ENCODE peak calls at places on chromosome 5, in seven cellular contexts. C, H, B, E, R, N and K are unnamed samples. For H3K27me3, the result is how much of the 10 kb centered on the place peaks cover.

GRCh38 chr5:34464820-34465219 is 191.3 kb upstream of the RAI14 start:
- DNase-seq in H (no peak), N (no peak), R (no peak), C (no peak), B (no peak), E (no peak), K (no peak)

GRCh38 chr5:53607896-53608295 is 47.5 kb downstream of the NDUFS4 start:
- DNase-seq in H (no peak), C (no peak), R (peak), B (peak), N (no peak), E (no peak), K (no peak)

GRCh38 chr5:111254613-111255012 is 30.4 kb downstream of the CAMK4 start:
- DNase-seq in C (no peak), N (no peak), B (peak), R (peak), E (no peak), H (no peak), K (no peak)

GRCh38 chr5:3220638-3221288 is 374.9 kb upstream of the IRX1 start:
- DNase-seq in H (no peak), C (no peak), R (no peak), N (no peak), B (no peak), E (no peak), K (no peak)

GRCh38 chr5:160021818-160022446 is 13.0 kb downstream of the TTC1 start:
- DNase-seq in B (peak), C (peak), E (no peak), R (peak), N (peak), H (peak), K (peak)

GRCh38 chr5:21219966-21220365 is 1232.0 kb upstream of the CDH18 start:
- DNase-seq in E (no peak), B (no peak), N (no peak), C (no peak), R (no peak), H (no peak), K (no peak)

GRCh38 chr5:142846402-142846801 is 76.2 kb downstream of the ARHGAP26 start:
- DNase-seq in H (no peak), E (no peak), C (no peak), N (no peak), R (no peak), B (no peak), K (no peak)

GRCh38 chr5:131999471-131999931 is 12.0 kb downstream of the ACSL6 start:
- DNase-seq in R (no peak), E (no peak), N (no peak), H (no peak), C (no peak), B (no peak), K (no peak)

GRCh38 chr5:82560546-82560945 is 282.4 kb upstream of the RPS23 start:
- DNase-seq in B (peak), R (no peak), H (no peak), E (no peak), C (no peak), N (no peak), K (no peak)

GRCh38 chr5:69364414-69364813 is 4.9 kb downstream of the AK6 start:
- DNase-seq in R (peak), C (no peak), B (peak), N (no peak), H (no peak), E (no peak), K (no peak)

GRCh38 chr5:45741110-45741509 is 44.9 kb upstream of the HCN1 start:
- DNase-seq in N (no peak), H (no peak), R (no peak), B (no peak), E (peak), C (no peak), K (no peak)

GRCh38 chr5:155915626-155916025 is 411.3 kb upstream of the SGCD start:
- DNase-seq in C (no peak), B (no peak), E (no peak), H (no peak), N (no peak), R (peak), K (no peak)

GRCh38 chr5:67960939-67961338 is 254.6 kb upstream of the PIK3R1 start:
- DNase-seq in C (no peak), E (no peak), H (no peak), R (no peak), B (no peak), N (no peak), K (no peak)

GRCh38 chr5:171615201-171616001 is 170.2 kb upstream of the SMIM23 start:
- DNase-seq in B (no peak), H (no peak), C (no peak), N (peak), E (no peak), R (peak), K (peak)

GRCh38 chr5:130981663-130982062 is 183.4 kb downstream of the HINT1 start:
- DNase-seq in H (no peak), B (no peak), C (no peak), N (no peak), R (no peak), E (no peak), K (no peak)

GRCh38 chr5:75553358-75553757 is 41.7 kb downstream of the POLK start:
- DNase-seq in C (no peak), R (no peak), E (no peak), B (no peak), H (no peak), N (no peak), K (no peak)

GRCh38 chr5:45189481-45189880 is 380.7 kb downstream of the MRPS30 start:
- DNase-seq in B (no peak), N (no peak), H (no peak), E (no peak), R (no peak), C (no peak), K (no peak)

GRCh38 chr5:151047814-151048425 is 27.5 kb downstream of the GPX3 start:
- DNase-seq in B (peak), H (no peak), E (no peak), C (no peak), N (no peak), R (peak), K (no peak)

GRCh38 chr5:65451436-65451835 is 30.3 kb downstream of the ADAMTS6 start:
- DNase-seq in R (no peak), C (no peak), E (no peak), H (no peak), B (peak), N (no peak), K (no peak)

GRCh38 chr5:88188458-88189132 is 80.0 kb downstream of the TMEM161B start:
- DNase-seq in R (peak), N (no peak), B (peak), H (no peak), E (no peak), C (no peak), K (peak)

GRCh38 chr5:67166886-67167285 is 29.7 kb downstream of the CD180 start:
- DNase-seq in H (no peak), E (no peak), B (no peak), N (no peak), R (no peak), C (no peak), K (no peak)

GRCh38 chr5:147479431-147479830 is 30.4 kb downstream of the DPYSL3 start:
- DNase-seq in E (no peak), R (peak), H (no peak), B (no peak), C (no peak), N (no peak), K (no peak)

GRCh38 chr5:145775893-145776444 is 59.2 kb downstream of the PRELID2 start:
- DNase-seq in H (no peak), B (peak), C (no peak), N (no peak), E (no peak), R (peak), K (no peak)

GRCh38 chr5:93791520-93791972 is 50.1 kb upstream of the POU5F2 start:
- DNase-seq in E (no peak), C (no peak), H (no peak), B (peak), R (no peak), N (no peak), K (no peak)

GRCh38 chr5:166594552-166594951 is 1696.9 kb upstream of the WWC1 start:
- DNase-seq in B (peak), E (no peak), H (no peak), C (no peak), N (no peak), R (no peak), K (no peak)

GRCh38 chr5:28557114-28557513 is 1518.7 kb upstream of the CDH9 start:
- DNase-seq in H (no peak), N (no peak), B (no peak), E (no peak), C (no peak), R (no peak), K (no peak)

GRCh38 chr5:57299945-57300344 is 126.1 kb downstream of the GPBP1 start:
- DNase-seq in E (no peak), H (no peak), B (no peak), N (no peak), C (no peak), R (no peak), K (no peak)

GRCh38 chr5:128413356-128413755 is 124.7 kb downstream of the FBN2 start:
- DNase-seq in C (no peak), E (no peak), R (no peak), N (no peak), H (no peak), B (peak), K (no peak)

GRCh38 chr5:164230341-164230740 is 724.9 kb downstream of the MAT2B start:
- DNase-seq in N (no peak), C (no peak), B (no peak), H (no peak), R (no peak), E (no peak), K (no peak)

GRCh38 chr5:78591972-78592700 is 56.4 kb downstream of the LHFPL2 start:
- DNase-seq in H (no peak), N (no peak), B (peak), C (no peak), E (no peak), R (no peak), K (no peak)

GRCh38 chr5:63686938-63687337 is 275.3 kb downstream of the HTR1A start:
- DNase-seq in R (no peak), E (no peak), B (no peak), N (no peak), C (peak), H (no peak), K (no peak)

GRCh38 chr5:32942225-32942989 is 231.3 kb downstream of the NPR3 start:
- DNase-seq in B (peak), R (no peak), H (peak), N (no peak), C (no peak), E (no peak), K (peak)

GRCh38 chr5:27608992-27609391 is 570.6 kb upstream of the CDH9 start:
- DNase-seq in N (no peak), H (no peak), B (no peak), E (no peak), C (no peak), R (no peak), K (no peak)

GRCh38 chr5:111301264-111301663 is 77.1 kb downstream of the CAMK4 start:
- DNase-seq in C (no peak), R (no peak), B (no peak), N (no peak), E (no peak), H (no peak), K (no peak)

GRCh38 chr5:86500947-86501346 is 116.8 kb upstream of the COX7C start:
- DNase-seq in H (no peak), B (no peak), E (no peak), R (no peak), N (no peak), C (no peak), K (no peak)

GRCh38 chr5:26388946-26389345 is 649.4 kb downstream of the CDH9 start:
- DNase-seq in E (no peak), R (no peak), H (no peak), B (no peak), C (no peak), N (no peak), K (no peak)

GRCh38 chr5:159332800-159333563 is 2.7 kb upstream of the IL12B start:
- DNase-seq in H (no peak), C (no peak), N (no peak), R (no peak), E (no peak), B (no peak), K (no peak)

GRCh38 chr5:139458580-139459407 is 3.7 kb downstream of the ECSCR start:
- DNase-seq in N (no peak), C (no peak), R (peak), H (peak), E (peak), B (peak), K (no peak)

GRCh38 chr5:100464418-100464817 is 70.8 kb upstream of the FAM174A start:
- DNase-seq in H (no peak), N (no peak), B (peak), E (no peak), R (peak), C (no peak), K (no peak)

GRCh38 chr5:175682664-175683063 is 24.8 kb downstream of the HRH2 start:
- DNase-seq in E (no peak), N (no peak), B (no peak), C (no peak), R (no peak), H (no peak), K (no peak)
- H3K27me3 ChIP-seq in E (under half), N (under half), B (under half), C (under half), R (under half), H (under half), K (under half)

DNA sequence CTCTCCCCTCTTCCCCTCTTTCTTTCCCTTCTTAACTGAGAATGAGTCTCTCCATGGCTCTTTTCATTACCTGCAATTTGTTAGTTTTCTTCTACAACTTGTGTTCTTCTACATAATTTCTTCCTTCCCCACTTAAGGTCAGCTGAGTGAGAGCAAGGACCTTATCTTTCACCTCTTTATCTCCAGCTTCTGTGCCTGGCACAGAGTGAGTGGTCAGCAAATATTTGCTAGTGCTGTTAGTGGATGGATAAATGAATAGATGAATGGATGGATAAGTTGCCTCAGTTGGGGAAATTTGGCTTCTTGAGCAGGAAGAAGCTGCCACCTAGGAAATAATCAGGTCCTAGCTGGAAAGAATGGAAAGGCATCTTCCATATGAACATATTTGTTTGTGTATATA is 44.6 kb upstream of the PPARGC1B start:
- DNase-seq in R (no peak), N (no peak), C (no peak), E (no peak), H (no peak), B (no peak), K (no peak)
- H3K27me3 ChIP-seq in R (half or more), N (under half), C (under half), E (under half), H (under half), B (under half), K (under half)

GRCh38 chr5:524442-525163 is at the start of gene SLC9A3:
- DNase-seq in H (no peak), E (peak), N (no peak), C (no peak), B (no peak), R (no peak), K (no peak)

GRCh38 chr5:525164-525761 is 1.0 kb upstream of the SLC9A3 start:
- DNase-seq in R (no peak), C (no peak), B (no peak), N (no peak), E (peak), H (no peak), K (no peak)

GRCh38 chr5:527646-528591 is 3.7 kb upstream of the SLC9A3 start:
- DNase-seq in C (no peak), R (no peak), H (no peak), B (no peak), N (no peak), E (peak), K (no peak)

GRCh38 chr5:526456-527088 is 2.3 kb upstream of the SLC9A3 start:
- DNase-seq in R (no peak), C (no peak), N (no peak), E (peak), B (no peak), H (no peak), K (no peak)

DNA sequence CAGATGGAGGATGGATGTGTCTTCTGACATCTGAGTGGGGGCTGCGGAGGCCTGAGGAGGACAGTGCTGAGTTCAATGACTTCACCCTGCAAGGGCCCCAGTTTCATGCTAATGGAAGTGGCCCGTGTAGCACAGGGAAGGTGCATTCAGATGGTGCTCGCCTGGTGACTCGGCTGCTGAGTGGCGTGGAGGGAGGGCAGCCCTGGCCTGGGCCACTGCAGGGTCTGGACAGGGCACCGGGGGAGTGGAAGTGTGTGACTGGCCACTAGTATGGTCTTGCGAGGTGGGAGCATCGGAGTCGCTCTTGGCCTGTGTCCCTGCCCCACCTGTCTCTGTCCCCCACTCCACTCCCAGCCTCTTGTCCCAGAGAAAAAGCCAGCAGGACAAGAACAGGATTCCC is 1.7 kb upstream of the SLC9A3 start:
- DNase-seq in C (no peak), E (peak), N (no peak), R (no peak), B (no peak), H (no peak), K (no peak)
- H3K27me3 ChIP-seq in C (under half), E (under half), N (half or more), R (half or more), B (half or more), H (half or more), K (under half)

GRCh38 chr5:173245319-173246134 is 10.5 kb upstream of the NKX2-5 start:
- DNase-seq in N (no peak), B (no peak), C (no peak), H (no peak), E (no peak), R (no peak), K (no peak)
- H3K27me3 ChIP-seq in N (half or more), B (under half), C (under half), H (half or more), E (under half), R (half or more), K (under half)

GRCh38 chr5:170342153-170342552 is 44.6 kb upstream of the LCP2 start:
- DNase-seq in R (peak), N (no peak), H (no peak), C (no peak), B (no peak), E (no peak), K (no peak)

GRCh38 chr5:170348069-170348702 is 41.0 kb downstream of the KCNMB1 start:
- DNase-seq in E (no peak), R (peak), C (no peak), H (no peak), N (no peak), B (peak), K (no peak)

GRCh38 chr5:170343177-170343576 is 45.6 kb upstream of the LCP2 start:
- DNase-seq in E (no peak), N (no peak), H (no peak), B (no peak), C (no peak), R (no peak), K (no peak)

GRCh38 chr5:170345971-170346370 is 43.2 kb downstream of the KCNMB1 start:
- DNase-seq in C (no peak), R (no peak), H (no peak), B (no peak), N (no peak), E (no peak), K (no peak)

GRCh38 chr5:170347022-170347421 is 42.1 kb downstream of the KCNMB1 start:
- DNase-seq in C (no peak), N (no peak), H (no peak), B (no peak), E (no peak), R (no peak), K (no peak)
- H3K27me3 ChIP-seq in C (under half), N (under half), H (under half), B (under half), E (under half), R (half or more), K (under half)

GRCh38 chr5:133314086-133314485 is 262.3 kb downstream of the HSPA4 start:
- DNase-seq in H (no peak), N (no peak), B (no peak), R (no peak), C (no peak), E (no peak), K (no peak)
- H3K27me3 ChIP-seq in H (under half), N (under half), B (under half), R (under half), C (under half), E (under half), K (under half)